ENCODE peak calls at places on chromosomes 13 and 19, in four cellular contexts. One of them, this sample, is unnamed.

GRCh38 chr13:38670627-38671026 is 16.2 kb upstream of the FREM2 start:
- DNase-seq in stomach: no peak
- DNase-seq in activated CD8-positive, alpha-beta T cell treated with anti-CD3 and anti-CD28 coated beads for 36 hours: no peak
- DNase-seq in IMR-90: peak
- DNase-seq in this sample: no peak

GRCh38 chr19:34244611-34245299 is 9.6 kb upstream of the GARRE1 start:
- DNase-seq in stomach: no peak
- DNase-seq in activated CD8-positive, alpha-beta T cell treated with anti-CD3 and anti-CD28 coated beads for 36 hours: no peak
- DNase-seq in IMR-90: peak
- DNase-seq in this sample: no peak

GRCh38 chr19:6572217-6572616 is 18.7 kb downstream of the CD70 start:
- DNase-seq in stomach: no peak
- DNase-seq in activated CD8-positive, alpha-beta T cell treated with anti-CD3 and anti-CD28 coated beads for 36 hours: no peak
- DNase-seq in IMR-90: no peak
- DNase-seq in this sample: no peak

GRCh38 chr19:315811-316210 is 24.6 kb upstream of the PLPP2 start:
- DNase-seq in stomach: no peak
- DNase-seq in activated CD8-positive, alpha-beta T cell treated with anti-CD3 and anti-CD28 coated beads for 36 hours: no peak
- DNase-seq in IMR-90: no peak
- DNase-seq in this sample: no peak

GRCh38 chr19:44822177-44822576 is 13.3 kb downstream of the BCAM start:
- DNase-seq in stomach: no peak
- DNase-seq in activated CD8-positive, alpha-beta T cell treated with anti-CD3 and anti-CD28 coated beads for 36 hours: no peak
- DNase-seq in IMR-90: no peak
- DNase-seq in this sample: no peak

GRCh38 chr13:71378992-71379905 is 487.8 kb downstream of the DACH1 start:
- DNase-seq in stomach: no peak
- DNase-seq in activated CD8-positive, alpha-beta T cell treated with anti-CD3 and anti-CD28 coated beads for 36 hours: no peak
- DNase-seq in IMR-90: no peak
- DNase-seq in this sample: no peak

GRCh38 chr13:58583961-58584360 is 952.4 kb downstream of the PCDH17 start:
- DNase-seq in stomach: no peak
- DNase-seq in activated CD8-positive, alpha-beta T cell treated with anti-CD3 and anti-CD28 coated beads for 36 hours: no peak
- DNase-seq in IMR-90: no peak
- DNase-seq in this sample: no peak

GRCh38 chr13:50387124-50387581 is 371.9 kb downstream of the KCNRG start:
- DNase-seq in stomach: peak
- DNase-seq in activated CD8-positive, alpha-beta T cell treated with anti-CD3 and anti-CD28 coated beads for 36 hours: peak
- DNase-seq in IMR-90: peak
- DNase-seq in this sample: peak

GRCh38 chr19:55687281-55688172 is 12.5 kb downstream of the EPN1 start:
- DNase-seq in stomach: no peak
- DNase-seq in activated CD8-positive, alpha-beta T cell treated with anti-CD3 and anti-CD28 coated beads for 36 hours: no peak
- DNase-seq in IMR-90: no peak
- DNase-seq in this sample: no peak

GRCh38 chr19:12380444-12380737 is 14.9 kb upstream of the ZNF442 start:
- DNase-seq in stomach: no peak
- DNase-seq in activated CD8-positive, alpha-beta T cell treated with anti-CD3 and anti-CD28 coated beads for 36 hours: no peak
- DNase-seq in IMR-90: no peak
- DNase-seq in this sample: no peak

GRCh38 chr13:59906413-59907027 is 257.2 kb downstream of the DIAPH3 start:
- DNase-seq in stomach: no peak
- DNase-seq in activated CD8-positive, alpha-beta T cell treated with anti-CD3 and anti-CD28 coated beads for 36 hours: no peak
- DNase-seq in IMR-90: peak
- DNase-seq in this sample: peak

GRCh38 chr19:34461375-34462100 is 20.0 kb upstream of the WTIP start:
- DNase-seq in stomach: no peak
- DNase-seq in activated CD8-positive, alpha-beta T cell treated with anti-CD3 and anti-CD28 coated beads for 36 hours: no peak
- DNase-seq in IMR-90: peak
- DNase-seq in this sample: no peak

GRCh38 chr13:98467263-98467985 is 109.5 kb downstream of the STK24 start:
- DNase-seq in stomach: no peak
- DNase-seq in activated CD8-positive, alpha-beta T cell treated with anti-CD3 and anti-CD28 coated beads for 36 hours: no peak
- DNase-seq in IMR-90: no peak
- DNase-seq in this sample: no peak

GRCh38 chr19:11014403-11014911 is 53.6 kb downstream of the SMARCA4 start:
- DNase-seq in stomach: no peak
- DNase-seq in activated CD8-positive, alpha-beta T cell treated with anti-CD3 and anti-CD28 coated beads for 36 hours: no peak
- DNase-seq in IMR-90: no peak
- DNase-seq in this sample: no peak
- TF ChIP-seq CTCF in stomach: no peak
- TF ChIP-seq CTCF in activated CD8-positive, alpha-beta T cell treated with anti-CD3 and anti-CD28 coated beads for 36 hours: no peak
- TF ChIP-seq CTCF in IMR-90: no peak
- TF ChIP-seq CTCF in this sample: no peak

DNA sequence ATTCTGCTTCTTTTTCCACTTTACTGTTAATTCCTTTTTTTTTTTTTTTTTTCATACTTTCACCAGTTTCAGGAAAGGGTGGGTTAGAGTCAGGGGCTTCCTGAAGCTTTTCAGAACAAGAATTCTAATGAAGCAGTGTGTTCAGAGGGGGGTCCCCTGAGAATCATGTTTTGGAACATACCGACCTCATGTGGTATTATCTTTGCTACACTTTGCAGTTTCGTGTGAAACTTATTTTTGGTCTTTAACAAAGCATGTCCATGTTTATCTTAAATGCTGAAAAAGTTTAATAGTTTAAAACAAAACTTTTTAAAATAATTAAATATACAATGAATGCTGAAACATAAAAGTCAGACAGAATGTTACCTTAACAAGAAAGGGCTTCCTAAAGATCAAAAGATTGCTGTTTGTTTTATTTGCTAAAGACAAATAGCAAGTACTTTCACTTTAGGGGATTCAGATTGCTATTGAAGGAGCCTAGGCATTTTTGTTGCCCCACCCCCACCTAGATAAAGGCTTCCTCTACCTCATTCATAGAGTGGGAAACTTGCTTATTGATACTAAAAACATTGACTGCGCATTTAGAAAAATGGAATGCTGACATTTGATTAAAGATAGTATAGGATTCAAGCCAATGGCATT is 21.1 kb upstream of the POMP start:
- DNase-seq in stomach: no peak
- DNase-seq in activated CD8-positive, alpha-beta T cell treated with anti-CD3 and anti-CD28 coated beads for 36 hours: peak
- DNase-seq in IMR-90: no peak
- DNase-seq in this sample: peak
- TF ChIP-seq CTCF in stomach: no peak
- TF ChIP-seq CTCF in activated CD8-positive, alpha-beta T cell treated with anti-CD3 and anti-CD28 coated beads for 36 hours: no peak
- TF ChIP-seq CTCF in IMR-90: no peak
- TF ChIP-seq CTCF in this sample: no peak

GRCh38 chr13:42836930-42837329 is 55.5 kb downstream of the FAM216B start:
- DNase-seq in stomach: no peak
- DNase-seq in activated CD8-positive, alpha-beta T cell treated with anti-CD3 and anti-CD28 coated beads for 36 hours: no peak
- DNase-seq in IMR-90: peak
- DNase-seq in this sample: no peak
- TF ChIP-seq CTCF in stomach: no peak
- TF ChIP-seq CTCF in activated CD8-positive, alpha-beta T cell treated with anti-CD3 and anti-CD28 coated beads for 36 hours: no peak
- TF ChIP-seq CTCF in IMR-90: peak
- TF ChIP-seq CTCF in this sample: no peak

GRCh38 chr19:8986296-8986695 is 23.9 kb downstream of the MUC16 start:
- DNase-seq in stomach: no peak
- DNase-seq in activated CD8-positive, alpha-beta T cell treated with anti-CD3 and anti-CD28 coated beads for 36 hours: no peak
- DNase-seq in IMR-90: no peak
- DNase-seq in this sample: no peak

GRCh38 chr19:8988204-8988603 is 22.0 kb downstream of the MUC16 start:
- DNase-seq in stomach: no peak
- DNase-seq in activated CD8-positive, alpha-beta T cell treated with anti-CD3 and anti-CD28 coated beads for 36 hours: peak
- DNase-seq in IMR-90: no peak
- DNase-seq in this sample: no peak
- TF ChIP-seq CTCF in stomach: no peak
- TF ChIP-seq CTCF in activated CD8-positive, alpha-beta T cell treated with anti-CD3 and anti-CD28 coated beads for 36 hours: peak
- TF ChIP-seq CTCF in IMR-90: no peak
- TF ChIP-seq CTCF in this sample: no peak

GRCh38 chr13:96068729-96069128 is 15.5 kb upstream of the UGGT2 start:
- DNase-seq in stomach: no peak
- DNase-seq in activated CD8-positive, alpha-beta T cell treated with anti-CD3 and anti-CD28 coated beads for 36 hours: no peak
- DNase-seq in IMR-90: no peak
- DNase-seq in this sample: no peak

GRCh38 chr13:96075953-96076543 is 13.9 kb upstream of the HS6ST3 start:
- DNase-seq in stomach: no peak
- DNase-seq in activated CD8-positive, alpha-beta T cell treated with anti-CD3 and anti-CD28 coated beads for 36 hours: no peak
- DNase-seq in IMR-90: peak
- DNase-seq in this sample: no peak

GRCh38 chr13:96072392-96072791 is 17.5 kb upstream of the HS6ST3 start:
- DNase-seq in stomach: no peak
- DNase-seq in activated CD8-positive, alpha-beta T cell treated with anti-CD3 and anti-CD28 coated beads for 36 hours: no peak
- DNase-seq in IMR-90: no peak
- DNase-seq in this sample: no peak
- TF ChIP-seq CTCF in stomach: no peak
- TF ChIP-seq CTCF in activated CD8-positive, alpha-beta T cell treated with anti-CD3 and anti-CD28 coated beads for 36 hours: no peak
- TF ChIP-seq CTCF in IMR-90: no peak
- TF ChIP-seq CTCF in this sample: no peak

DNA sequence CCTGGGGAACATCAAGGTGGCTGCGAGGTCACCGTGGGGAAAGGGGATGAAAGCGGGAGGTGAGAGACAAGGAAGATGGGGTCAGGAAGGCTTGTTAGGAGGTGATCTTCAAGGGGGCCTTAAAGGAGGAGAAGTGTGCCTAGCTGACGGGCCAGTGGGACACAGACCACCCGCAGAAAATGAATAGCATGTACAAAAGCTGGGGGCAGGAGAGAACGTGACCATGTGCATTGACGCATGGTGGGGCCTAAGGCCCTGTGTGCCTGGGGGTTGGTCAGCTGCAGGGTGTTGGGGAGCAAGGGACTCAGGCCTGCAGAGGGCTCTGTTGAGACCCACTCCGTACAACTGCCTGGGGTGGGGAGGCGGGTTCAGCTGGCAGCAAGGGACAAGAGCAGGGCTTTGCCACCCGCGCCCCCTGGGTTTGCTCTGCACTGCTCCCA is 5.9 kb downstream of the RAB8A start:
- DNase-seq in stomach: no peak
- DNase-seq in activated CD8-positive, alpha-beta T cell treated with anti-CD3 and anti-CD28 coated beads for 36 hours: no peak
- DNase-seq in IMR-90: no peak
- DNase-seq in this sample: peak
- TF ChIP-seq CTCF in stomach: no peak
- TF ChIP-seq CTCF in activated CD8-positive, alpha-beta T cell treated with anti-CD3 and anti-CD28 coated beads for 36 hours: no peak
- TF ChIP-seq CTCF in IMR-90: peak
- TF ChIP-seq CTCF in this sample: peak

GRCh38 chr19:45902651-45903625 is 525 bp upstream of the MYPOP start:
- DNase-seq in stomach: peak
- DNase-seq in activated CD8-positive, alpha-beta T cell treated with anti-CD3 and anti-CD28 coated beads for 36 hours: peak
- DNase-seq in IMR-90: peak
- DNase-seq in this sample: peak
- TF ChIP-seq CTCF in stomach: no peak
- TF ChIP-seq CTCF in activated CD8-positive, alpha-beta T cell treated with anti-CD3 and anti-CD28 coated beads for 36 hours: no peak
- TF ChIP-seq CTCF in IMR-90: peak
- TF ChIP-seq CTCF in this sample: no peak

DNA sequence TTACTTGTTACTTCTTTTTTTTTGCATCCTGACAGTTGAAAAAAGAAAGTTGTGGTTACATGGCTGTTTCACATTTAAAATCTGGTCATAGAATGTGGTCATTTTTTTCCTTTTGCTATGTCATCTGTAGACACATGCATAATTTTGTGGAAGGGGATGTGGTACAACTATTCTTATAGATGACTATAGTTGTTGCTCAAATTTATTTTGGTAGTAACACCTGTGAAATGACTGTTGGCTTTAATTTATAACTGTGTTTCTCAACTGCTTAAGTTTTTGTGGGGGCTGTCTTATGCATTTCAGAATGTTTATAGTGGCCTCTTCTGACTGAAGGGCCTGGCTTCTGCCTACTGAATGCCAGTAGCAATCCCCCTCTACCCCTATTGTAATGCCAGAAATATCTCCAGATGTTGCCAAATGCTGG is 130.5 kb downstream of the PAN3 start:
- DNase-seq in stomach: no peak
- DNase-seq in activated CD8-positive, alpha-beta T cell treated with anti-CD3 and anti-CD28 coated beads for 36 hours: no peak
- DNase-seq in IMR-90: no peak
- DNase-seq in this sample: peak
- TF ChIP-seq CTCF in stomach: no peak
- TF ChIP-seq CTCF in activated CD8-positive, alpha-beta T cell treated with anti-CD3 and anti-CD28 coated beads for 36 hours: no peak
- TF ChIP-seq CTCF in IMR-90: no peak
- TF ChIP-seq CTCF in this sample: no peak

DNA sequence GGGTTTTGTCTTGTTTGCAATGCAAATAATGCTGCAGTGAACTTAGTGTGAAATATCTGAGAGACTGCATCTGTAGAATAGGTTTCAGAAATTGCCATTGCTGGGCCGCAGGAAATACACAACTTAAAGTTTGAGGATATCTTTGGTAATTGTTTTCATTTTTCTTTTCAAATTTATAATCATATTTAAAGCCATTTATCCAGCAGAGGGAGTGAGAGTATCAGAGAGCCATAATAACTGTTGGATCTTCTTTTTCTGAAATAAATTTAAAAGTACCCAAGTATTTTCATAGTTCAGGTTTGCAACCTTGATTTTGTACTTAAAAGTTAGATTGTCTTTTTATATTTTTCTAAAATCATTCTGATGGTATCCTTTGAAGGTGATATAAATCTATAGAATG is 99.4 kb downstream of the ZMYM2 start:
- DNase-seq in stomach: no peak
- DNase-seq in activated CD8-positive, alpha-beta T cell treated with anti-CD3 and anti-CD28 coated beads for 36 hours: no peak
- DNase-seq in IMR-90: no peak
- DNase-seq in this sample: no peak
- TF ChIP-seq CTCF in stomach: no peak
- TF ChIP-seq CTCF in activated CD8-positive, alpha-beta T cell treated with anti-CD3 and anti-CD28 coated beads for 36 hours: no peak
- TF ChIP-seq CTCF in IMR-90: peak
- TF ChIP-seq CTCF in this sample: no peak

GRCh38 chr19:16180611-16181010 is 4.6 kb upstream of the FAM32A start:
- DNase-seq in stomach: no peak
- DNase-seq in activated CD8-positive, alpha-beta T cell treated with anti-CD3 and anti-CD28 coated beads for 36 hours: no peak
- DNase-seq in IMR-90: peak
- DNase-seq in this sample: no peak

GRCh38 chr19:16184665-16185122 is 516 bp upstream of the FAM32A start:
- DNase-seq in stomach: no peak
- DNase-seq in activated CD8-positive, alpha-beta T cell treated with anti-CD3 and anti-CD28 coated beads for 36 hours: no peak
- DNase-seq in IMR-90: no peak
- DNase-seq in this sample: no peak

GRCh38 chr19:16188521-16188920 is 3.3 kb downstream of the FAM32A start:
- DNase-seq in stomach: no peak
- DNase-seq in activated CD8-positive, alpha-beta T cell treated with anti-CD3 and anti-CD28 coated beads for 36 hours: no peak
- DNase-seq in IMR-90: no peak
- DNase-seq in this sample: no peak

GRCh38 chr19:16185925-16186234 is 670 bp downstream of the FAM32A start:
- DNase-seq in stomach: no peak
- DNase-seq in activated CD8-positive, alpha-beta T cell treated with anti-CD3 and anti-CD28 coated beads for 36 hours: peak
- DNase-seq in IMR-90: no peak
- DNase-seq in this sample: no peak

DNA sequence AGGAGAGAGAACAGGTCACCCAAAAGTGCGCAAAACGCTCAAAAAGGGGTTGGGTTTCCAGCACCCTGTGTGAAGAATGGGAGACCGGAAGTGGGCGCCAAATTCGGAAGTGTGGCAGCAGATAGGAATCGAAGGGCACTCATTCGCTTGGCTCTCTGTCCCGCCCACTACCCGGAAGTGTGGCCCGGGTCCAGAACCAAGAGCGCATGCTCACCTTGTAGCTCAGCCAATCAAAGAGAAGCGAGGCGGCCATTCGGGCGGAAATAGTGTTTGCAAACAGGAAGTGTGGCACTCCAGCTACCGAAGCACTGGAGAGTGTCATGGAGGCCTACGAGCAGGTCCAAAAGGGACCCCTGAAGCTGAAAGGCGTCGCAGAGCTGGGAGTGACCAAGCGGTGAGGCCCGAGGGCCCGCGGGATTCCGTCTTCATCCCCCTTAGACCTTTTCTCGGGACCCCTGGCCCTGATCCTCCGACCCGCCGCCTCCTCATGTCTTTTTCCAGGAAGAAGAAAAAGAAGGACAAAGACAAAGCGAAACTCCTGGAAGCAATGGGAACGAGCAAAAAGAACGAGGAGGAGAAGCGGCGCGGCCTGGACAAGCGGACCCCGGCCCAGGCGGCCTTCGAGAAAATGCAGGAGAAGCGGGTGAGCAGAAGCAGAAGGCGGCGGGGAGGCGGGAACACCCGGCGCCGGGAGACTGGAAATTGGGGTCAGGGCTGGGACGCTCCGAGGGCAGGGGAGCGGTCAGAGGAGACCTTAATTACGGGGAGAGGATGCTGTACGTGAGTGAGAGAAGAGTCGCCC is at the start of gene FAM32A:
- DNase-seq in stomach: peak
- DNase-seq in activated CD8-positive, alpha-beta T cell treated with anti-CD3 and anti-CD28 coated beads for 36 hours: peak
- DNase-seq in IMR-90: peak
- DNase-seq in this sample: peak
- TF ChIP-seq CTCF in stomach: no peak
- TF ChIP-seq CTCF in activated CD8-positive, alpha-beta T cell treated with anti-CD3 and anti-CD28 coated beads for 36 hours: peak
- TF ChIP-seq CTCF in IMR-90: peak
- TF ChIP-seq CTCF in this sample: peak

This sample was measured in GM20000.